ENCODE peak calls at places on chromosomes 3 and 15, in six cellular contexts. U is psoas muscle; N is iris pigment epithelial cell; E is naive thymus-derived CD8-positive, alpha-beta T cell; A is activated T-cell treated with anti-CD3 and anti-CD28 coated beads, Interleukin-2, amount 50 U/mL, for 48 hours; J is stimulated activated naive CD8-positive, alpha-beta T cell treated with anti-CD3 and anti-CD28 coated beads, Interleukin-15, amount 100 ng/mL, for 72 hours. K is an unnamed sample.

GRCh38 chr3:65497846-65498245 is 540.9 kb downstream of the MAGI1 start:
- DNase-seq in J (no peak), A (no peak), N (no peak), U (no peak), E (no peak), K (no peak)

GRCh38 chr3:8972614-8973013 is 9.3 kb upstream of the RAD18 start:
- DNase-seq in A (no peak), J (no peak), N (peak), E (no peak), U (no peak), K (no peak)

GRCh38 chr15:63079938-63080626 is 37.5 kb downstream of the TPM1 start:
- DNase-seq in E (no peak), J (no peak), A (no peak), N (peak), U (peak), K (no peak)

GRCh38 chr3:11007534-11007933 is 15.0 kb downstream of the SLC6A1 start:
- DNase-seq in J (no peak), A (no peak), E (no peak), U (no peak), N (no peak), K (no peak)

GRCh38 chr3:13470894-13471574 is 9.1 kb upstream of the HDAC11 start:
- DNase-seq in N (no peak), E (no peak), A (no peak), J (no peak), U (no peak), K (no peak)

GRCh38 chr3:108125151-108125540 is 34.3 kb upstream of the CD47 start:
- DNase-seq in J (no peak), N (no peak), A (no peak), U (no peak), E (no peak), K (no peak)

GRCh38 chr3:191301017-191301416 is 28.2 kb upstream of the CCDC50 start:
- DNase-seq in A (no peak), J (no peak), N (no peak), E (no peak), U (no peak), K (no peak)

GRCh38 chr15:52486003-52486996 is 42.4 kb downstream of the MYO5A start:
- DNase-seq in A (no peak), N (no peak), J (no peak), E (no peak), U (no peak), K (no peak)

GRCh38 chr15:78993931-78994530 is 49.2 kb upstream of the CTSH start:
- DNase-seq in N (no peak), A (no peak), U (no peak), J (no peak), E (no peak), K (no peak)

GRCh38 chr3:17678116-17678741 is 64.2 kb downstream of the TBC1D5 start:
- DNase-seq in A (no peak), E (no peak), N (peak), J (no peak), U (no peak), K (peak)

GRCh38 chr3:140420621-140421357 is 257.1 kb upstream of the TRIM42 start:
- DNase-seq in E (no peak), N (peak), J (no peak), A (no peak), U (no peak), K (peak)

GRCh38 chr15:67225336-67225735 is 29.1 kb downstream of the AAGAB start:
- DNase-seq in N (peak), U (no peak), A (no peak), J (no peak), E (no peak), K (peak)

GRCh38 chr3:53843195-53844177 is 2.7 kb downstream of the CHDH start:
- DNase-seq in A (no peak), U (no peak), E (no peak), J (no peak), N (no peak), K (no peak)

GRCh38 chr3:170768334-170768801 is 101.6 kb downstream of the RPL22L1 start:
- DNase-seq in E (no peak), A (no peak), U (no peak), J (no peak), N (peak), K (no peak)

K was measured in skeletal muscle cell.